ENCODE peak calls at places on chromosome 12, in four cellular contexts. Y is GM04504, Z is GF-D8, N is Caco-2. F is an unnamed sample.

GRCh38 chr12:130526813-130527212 is 189.1 kb downstream of the PIWIL1 start:
- DNase-seq in Y (no peak), Z (no peak), N (peak; percentile 60), F (no peak)

GRCh38 chr12:57846285-57846576 is 298 bp downstream of the CTDSP2 start:
- DNase-seq in Y (no peak), Z (no peak), N (no peak), F (no peak)

GRCh38 chr12:79688376-79689040 is 2.3 kb downstream of the PAWR start:
- DNase-seq in Y (no peak), Z (no peak), N (no peak), F (no peak)

GRCh38 chr12:27966870-27967269 is 5.7 kb downstream of the PTHLH start:
- DNase-seq in Y (peak; percentile 78), Z (no peak), N (no peak), F (peak; percentile 88)

GRCh38 chr12:6567824-6568617 is at the start of gene NOP2:
- DNase-seq in Y (peak; percentile 60), Z (peak; percentile 70), N (peak; percentile 94), F (peak; percentile 78)

GRCh38 chr12:63294327-63294632 is 143.3 kb upstream of the AVPR1A start:
- DNase-seq in Y (peak; percentile 12), Z (no peak), N (peak; percentile 52), F (peak; percentile 51)

GRCh38 chr12:19186722-19187661 is 57.5 kb downstream of the PLEKHA5 start:
- DNase-seq in Y (no peak), Z (no peak), N (no peak), F (no peak)

GRCh38 chr12:52600941-52601481 is at the start of gene KRT72:
- DNase-seq in Y (no peak), Z (no peak), N (no peak), F (no peak)

GRCh38 chr12:74747305-74747704 is 209.7 kb downstream of the ATXN7L3B start:
- DNase-seq in Y (no peak), Z (no peak), N (no peak), F (peak; percentile 20)

GRCh38 chr12:102879144-102879763 is 37.8 kb downstream of the PAH start:
- DNase-seq in Y (peak; percentile 33), Z (no peak), N (peak; percentile 51), F (peak; percentile 49)

F was measured in stromal cell of bone marrow.